ENCODE peak calls at places on chromosome 19, in four cellular contexts. One of them, this sample, is unnamed.

GRCh38 chr19:8113017-8113416 is 36.4 kb downstream of the FBN3 start:
- DNase-seq in neuronal stem cell: no peak
- DNase-seq in mesendoderm: peak; percentile 56
- DNase-seq in H1: no peak
- DNase-seq in this sample: no peak

GRCh38 chr19:14158276-14159023 is 22.1 kb upstream of the ASF1B start:
- DNase-seq in neuronal stem cell: no peak
- DNase-seq in mesendoderm: no peak
- DNase-seq in H1: no peak
- DNase-seq in this sample: no peak

GRCh38 chr19:3523361-3524074 is 15.5 kb upstream of the TEKTIP1 start:
- DNase-seq in neuronal stem cell: no peak
- DNase-seq in mesendoderm: no peak
- DNase-seq in H1: no peak
- DNase-seq in this sample: no peak

GRCh38 chr19:47514151-47514868 is 553 bp downstream of the NAPA start:
- DNase-seq in neuronal stem cell: no peak
- DNase-seq in mesendoderm: no peak
- DNase-seq in H1: no peak
- DNase-seq in this sample: peak; percentile 23

GRCh38 chr19:18637644-18638630 is 1.1 kb downstream of the KLHL26 start:
- DNase-seq in neuronal stem cell: no peak
- DNase-seq in mesendoderm: no peak
- DNase-seq in H1: no peak
- DNase-seq in this sample: no peak

GRCh38 chr19:662207-662961 is 630 bp downstream of the RNF126 start:
- DNase-seq in neuronal stem cell: no peak
- DNase-seq in mesendoderm: peak; percentile 78
- DNase-seq in H1: no peak
- DNase-seq in this sample: peak; percentile 45

GRCh38 chr19:15379996-15380647 is 535 bp upstream of the AKAP8 start:
- DNase-seq in neuronal stem cell: no peak
- DNase-seq in mesendoderm: peak; percentile 94
- DNase-seq in H1: peak; percentile 68
- DNase-seq in this sample: peak; percentile 51

GRCh38 chr19:33691736-33692135 is 70.0 kb downstream of the CHST8 start:
- DNase-seq in neuronal stem cell: no peak
- DNase-seq in mesendoderm: no peak
- DNase-seq in H1: no peak
- DNase-seq in this sample: no peak

GRCh38 chr19:43504426-43505185 is at the start of gene PHLDB3:
- DNase-seq in neuronal stem cell: no peak
- DNase-seq in mesendoderm: peak; percentile 36
- DNase-seq in H1: no peak
- DNase-seq in this sample: no peak

GRCh38 chr19:44278181-44278690 is 18.6 kb downstream of the ZNF233 start:
- DNase-seq in neuronal stem cell: no peak
- DNase-seq in mesendoderm: no peak
- DNase-seq in H1: no peak
- DNase-seq in this sample: no peak

GRCh38 chr19:40921005-40921897 is 39.2 kb upstream of the CYP2A7 start:
- DNase-seq in neuronal stem cell: no peak
- DNase-seq in mesendoderm: peak; percentile 77
- DNase-seq in H1: no peak
- DNase-seq in this sample: peak; percentile 43

GRCh38 chr19:56086671-56087430 is 34.2 kb downstream of the ZNF787 start:
- DNase-seq in neuronal stem cell: no peak
- DNase-seq in mesendoderm: no peak
- DNase-seq in H1: no peak
- DNase-seq in this sample: no peak

GRCh38 chr19:46133101-46133627 is 8.7 kb upstream of the IGFL3 start:
- DNase-seq in neuronal stem cell: peak; percentile 83
- DNase-seq in mesendoderm: peak; percentile 98
- DNase-seq in H1: peak; percentile 53
- DNase-seq in this sample: peak; percentile 87

GRCh38 chr19:47145639-47146486 is 15.2 kb downstream of the SAE1 start:
- DNase-seq in neuronal stem cell: no peak
- DNase-seq in mesendoderm: no peak
- DNase-seq in H1: no peak
- DNase-seq in this sample: no peak

GRCh38 chr19:18809149-18809978 is 18.3 kb upstream of the COMP start:
- DNase-seq in neuronal stem cell: no peak
- DNase-seq in mesendoderm: no peak
- DNase-seq in H1: no peak
- DNase-seq in this sample: peak; percentile 70

GRCh38 chr19:44512326-44513298 is 12.3 kb upstream of the ZNF180 start:
- DNase-seq in neuronal stem cell: no peak
- DNase-seq in mesendoderm: peak; percentile 49
- DNase-seq in H1: peak; percentile 31
- DNase-seq in this sample: peak; percentile 25

GRCh38 chr19:33323093-33323820 is 20.9 kb upstream of the CEBPA start:
- DNase-seq in neuronal stem cell: no peak
- DNase-seq in mesendoderm: no peak
- DNase-seq in H1: no peak
- DNase-seq in this sample: no peak

GRCh38 chr19:44776402-44777096 is 1.1 kb upstream of the CBLC start:
- DNase-seq in neuronal stem cell: no peak
- DNase-seq in mesendoderm: no peak
- DNase-seq in H1: no peak
- DNase-seq in this sample: no peak

GRCh38 chr19:48645652-48646191 is at the start of gene CA11:
- DNase-seq in neuronal stem cell: no peak
- DNase-seq in mesendoderm: peak; percentile 93
- DNase-seq in H1: no peak
- DNase-seq in this sample: no peak

GRCh38 chr19:48646192-48646911 is 365 bp upstream of the CA11 start:
- DNase-seq in neuronal stem cell: peak; percentile 91
- DNase-seq in mesendoderm: peak; percentile 97
- DNase-seq in H1: peak; percentile 89
- DNase-seq in this sample: peak; percentile 89

GRCh38 chr19:48648134-48648533 is 2.1 kb upstream of the CA11 start:
- DNase-seq in neuronal stem cell: no peak
- DNase-seq in mesendoderm: no peak
- DNase-seq in H1: no peak
- DNase-seq in this sample: no peak

GRCh38 chr19:48644839-48645651 is 942 bp downstream of the CA11 start:
- DNase-seq in neuronal stem cell: peak; percentile 72
- DNase-seq in mesendoderm: peak; percentile 88
- DNase-seq in H1: no peak
- DNase-seq in this sample: peak; percentile 79

GRCh38 chr19:48646912-48647216 is 877 bp upstream of the CA11 start:
- DNase-seq in neuronal stem cell: no peak
- DNase-seq in mesendoderm: no peak
- DNase-seq in H1: no peak
- DNase-seq in this sample: no peak
- H2BK120ac ChIP-seq in neuronal stem cell: no peak overlapping the region
- H2BK120ac ChIP-seq in mesendoderm: no peak overlapping the region
- H2BK120ac ChIP-seq in H1: no peak overlapping the region
- H2BK120ac ChIP-seq in this sample: no peak overlapping the region

DNA sequence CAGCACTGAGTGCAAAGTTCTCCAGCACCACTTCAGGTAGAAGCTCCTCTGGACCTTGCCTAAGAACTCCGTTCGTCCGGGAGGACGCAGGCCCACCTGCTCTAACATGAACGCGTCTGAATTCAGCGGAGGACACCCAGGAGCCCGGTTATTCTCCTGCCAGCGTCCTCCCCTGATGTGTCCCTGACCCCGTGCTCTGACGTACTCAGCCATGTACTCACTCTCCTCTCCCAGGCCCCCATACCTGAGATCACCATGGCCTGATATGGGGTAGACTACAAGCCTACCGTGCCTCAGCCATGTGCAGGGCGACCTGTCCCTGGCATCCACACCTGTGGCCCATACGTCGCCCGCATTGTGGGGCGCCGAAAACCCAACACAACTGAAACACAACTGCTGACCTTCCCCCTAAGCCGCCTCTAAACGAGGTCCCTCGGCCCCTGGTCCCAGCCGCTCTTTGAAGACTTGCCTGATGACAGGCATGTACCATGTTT is 744 bp upstream of the ZNF584 start:
- DNase-seq in neuronal stem cell: no peak
- DNase-seq in mesendoderm: peak; percentile 44
- DNase-seq in H1: no peak
- DNase-seq in this sample: peak; percentile 37
- H2BK120ac ChIP-seq in neuronal stem cell: no peak overlapping the region
- H2BK120ac ChIP-seq in mesendoderm: no peak overlapping the region
- H2BK120ac ChIP-seq in H1: no peak overlapping the region
- H2BK120ac ChIP-seq in this sample: peak overlapping the region; percentile 73

DNA sequence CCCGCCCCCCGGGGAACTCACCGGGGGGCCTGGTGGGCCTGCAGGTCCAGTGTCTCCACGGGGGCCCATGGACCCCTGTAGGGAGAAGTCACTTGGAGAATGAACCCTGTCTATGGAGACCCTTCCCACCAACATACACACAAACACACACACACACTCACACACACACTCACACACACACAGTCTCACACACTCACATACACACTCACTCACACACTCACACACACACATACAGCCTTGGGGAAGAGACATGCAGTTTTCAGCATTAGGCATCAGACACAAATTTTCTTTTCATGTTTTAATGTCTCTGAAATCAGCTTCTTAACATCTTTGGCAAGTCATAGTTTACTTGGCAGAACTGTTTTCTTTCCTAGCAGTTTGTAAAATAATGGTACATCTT is 31.0 kb upstream of the OLFM2 start:
- DNase-seq in neuronal stem cell: no peak
- DNase-seq in mesendoderm: no peak
- DNase-seq in H1: no peak
- DNase-seq in this sample: no peak
- H2BK120ac ChIP-seq in neuronal stem cell: no peak overlapping the region
- H2BK120ac ChIP-seq in mesendoderm: no peak overlapping the region
- H2BK120ac ChIP-seq in H1: no peak overlapping the region
- H2BK120ac ChIP-seq in this sample: no peak overlapping the region

DNA sequence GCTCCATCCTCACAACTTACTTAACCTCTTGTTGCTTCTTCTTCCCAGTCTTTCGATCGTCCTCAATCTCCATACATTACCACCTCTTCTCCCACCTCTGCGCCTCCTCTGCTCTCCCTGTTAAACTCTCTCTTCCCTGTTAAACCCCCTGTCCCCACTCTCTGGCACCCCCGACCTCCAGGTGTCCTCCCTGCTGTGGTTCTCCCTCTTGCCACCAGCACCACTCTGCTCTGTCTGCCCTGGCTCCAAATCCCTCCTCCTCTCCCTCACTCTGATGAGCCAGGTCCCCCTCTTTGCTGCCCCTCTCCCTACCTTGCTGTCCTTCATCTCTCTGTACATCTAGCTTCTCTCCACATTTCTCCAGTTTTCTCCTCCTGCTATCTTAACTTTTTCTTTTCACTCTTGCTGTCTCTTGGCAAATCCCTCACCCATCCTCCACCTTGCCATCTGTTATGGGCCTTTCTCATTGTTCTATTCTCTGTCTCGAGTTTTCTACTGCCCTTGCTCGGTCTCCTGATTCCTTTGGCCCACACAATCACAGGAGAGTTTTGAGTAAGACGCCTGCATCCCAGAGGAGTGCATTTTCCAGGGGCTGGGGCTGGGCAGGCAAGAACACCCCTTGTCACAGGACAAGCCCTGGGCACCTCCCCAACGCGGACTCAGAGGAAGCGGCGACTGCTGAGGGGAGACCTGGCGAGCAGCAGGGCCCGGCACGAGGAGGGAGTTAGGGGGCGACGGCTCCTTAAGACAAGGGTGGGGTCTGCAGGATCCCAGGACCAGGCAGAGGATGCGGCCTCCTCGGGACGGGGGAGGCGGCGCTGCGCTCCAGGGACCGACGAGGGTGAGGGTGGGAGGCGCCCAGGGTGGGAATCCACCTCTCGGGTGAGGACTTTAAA is 21.4 kb upstream of the ERVV-1 start:
- DNase-seq in neuronal stem cell: no peak
- DNase-seq in mesendoderm: peak; percentile 21
- DNase-seq in H1: no peak
- DNase-seq in this sample: peak; percentile 23
- H2BK120ac ChIP-seq in neuronal stem cell: no peak overlapping the region
- H2BK120ac ChIP-seq in mesendoderm: no peak overlapping the region
- H2BK120ac ChIP-seq in H1: no peak overlapping the region
- H2BK120ac ChIP-seq in this sample: no peak overlapping the region

GRCh38 chr19:4697304-4697703 is 26.3 kb downstream of the DPP9 start:
- DNase-seq in neuronal stem cell: no peak
- DNase-seq in mesendoderm: no peak
- DNase-seq in H1: no peak
- DNase-seq in this sample: no peak
- H2BK120ac ChIP-seq in neuronal stem cell: no peak overlapping the region
- H2BK120ac ChIP-seq in mesendoderm: no peak overlapping the region
- H2BK120ac ChIP-seq in H1: no peak overlapping the region
- H2BK120ac ChIP-seq in this sample: no peak overlapping the region

DNA sequence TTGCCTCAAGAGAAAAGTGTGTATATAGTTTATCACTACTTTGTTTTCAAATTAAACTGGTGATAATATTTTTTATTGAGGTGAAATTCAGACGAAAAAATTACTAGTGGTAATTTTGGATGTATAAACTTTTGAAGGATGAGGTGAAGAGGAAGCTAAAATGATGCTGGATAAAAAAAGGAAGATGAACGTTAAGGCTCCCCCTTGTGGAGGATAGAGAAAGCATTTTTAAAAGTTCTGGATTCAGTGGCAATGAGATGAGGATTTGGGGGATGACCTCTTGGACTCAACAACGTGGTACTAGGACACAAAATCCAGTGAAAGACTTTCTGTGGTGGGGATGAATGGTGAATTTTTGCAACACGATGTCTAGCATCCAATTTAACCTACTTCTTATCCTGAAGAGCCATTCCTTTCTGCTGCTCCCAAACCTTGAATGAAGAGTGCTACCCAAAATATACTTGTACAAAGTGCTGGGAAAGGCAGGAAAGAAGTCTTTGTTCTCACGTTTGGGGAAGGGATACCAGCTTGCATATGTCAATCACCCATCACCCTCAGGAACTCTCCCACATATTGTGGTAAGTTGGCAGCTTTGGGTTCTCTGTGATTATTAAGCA is 7.3 kb upstream of the SIGLEC5 start:
- DNase-seq in neuronal stem cell: no peak
- DNase-seq in mesendoderm: peak; percentile 10
- DNase-seq in H1: no peak
- DNase-seq in this sample: peak; percentile 11
- H2BK120ac ChIP-seq in neuronal stem cell: no peak overlapping the region
- H2BK120ac ChIP-seq in mesendoderm: no peak overlapping the region
- H2BK120ac ChIP-seq in H1: no peak overlapping the region
- H2BK120ac ChIP-seq in this sample: no peak overlapping the region

DNA sequence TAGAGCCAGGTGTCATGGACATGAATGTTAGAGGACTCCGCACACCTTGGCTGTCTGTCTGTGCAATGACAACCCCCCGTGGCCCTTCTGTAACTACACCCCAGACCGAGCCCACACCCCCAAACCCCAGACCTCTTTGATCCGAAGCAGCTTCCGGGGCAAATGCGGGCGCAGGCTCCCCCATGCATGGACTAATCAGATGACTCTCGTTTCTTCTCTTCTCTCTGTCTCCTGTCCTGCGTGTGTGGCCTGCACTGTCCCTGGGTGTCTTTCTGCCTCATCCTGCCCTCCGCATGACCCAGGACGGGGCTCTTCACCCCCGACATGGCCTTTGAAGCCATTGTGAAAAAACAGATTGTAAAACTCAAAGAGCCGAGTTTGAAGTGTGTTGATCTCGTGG is 38.9 kb downstream of the TMED1 start:
- DNase-seq in neuronal stem cell: no peak
- DNase-seq in mesendoderm: no peak
- DNase-seq in H1: no peak
- DNase-seq in this sample: no peak
- H2BK120ac ChIP-seq in neuronal stem cell: no peak overlapping the region
- H2BK120ac ChIP-seq in mesendoderm: no peak overlapping the region
- H2BK120ac ChIP-seq in H1: no peak overlapping the region
- H2BK120ac ChIP-seq in this sample: no peak overlapping the region

This sample was measured in mesenchymal stem cell.